ENCODE peak calls at places on chromosome 7, in eight cellular contexts. N is K562, I is upper lobe of left lung, D is ovary, J is SK-N-SH, C is A549, X is tibial nerve, L is sigmoid colon. R is an unnamed sample.
A peak's percentile ranks its signal among the peaks of the same experiment; 100 is the strongest.

GRCh38 chr7:95525503-95525902 is 39.8 kb downstream of the ASB4 start:
- DNase-seq in N (no peak), I (no peak), D (no peak), J (no peak), C (no peak), X (no peak), L (no peak), R (no peak)

GRCh38 chr7:70698219-70698832 is 433.6 kb upstream of the GALNT17 start:
- DNase-seq in N (peak; percentile 52), I (no peak), D (peak; percentile 17), J (peak; percentile 80), C (peak; percentile 55), X (peak; percentile 57), L (no peak), R (no peak)

GRCh38 chr7:151330656-151331055 is 11.0 kb upstream of the NUB1 start:
- DNase-seq in N (no peak), I (no peak), D (no peak), J (no peak), C (no peak), X (no peak), L (no peak), R (no peak)

GRCh38 chr7:43664681-43665080 is 64.6 kb downstream of the COA1 start:
- DNase-seq in N (no peak), I (no peak), D (no peak), J (peak; percentile 56), C (no peak), X (no peak), L (no peak), R (no peak)

GRCh38 chr7:118372530-118372929 is 148.0 kb downstream of the ANKRD7 start:
- DNase-seq in N (peak; percentile 16), I (no peak), D (no peak), J (no peak), C (no peak), X (no peak), L (no peak), R (no peak)

GRCh38 chr7:97018775-97019535 is 5.7 kb downstream of the DLX5 start:
- DNase-seq in N (no peak), I (no peak), D (no peak), J (no peak), C (no peak), X (no peak), L (no peak), R (no peak)

GRCh38 chr7:69651101-69651590 is 52.9 kb downstream of the AUTS2 start:
- DNase-seq in N (no peak), I (no peak), D (no peak), J (no peak), C (no peak), X (no peak), L (no peak), R (no peak)

GRCh38 chr7:94043299-94043698 is 39.1 kb upstream of the BET1 start:
- DNase-seq in N (no peak), I (no peak), D (no peak), J (no peak), C (no peak), X (no peak), L (no peak), R (no peak)

GRCh38 chr7:44261239-44261638 is 60.5 kb downstream of the YKT6 start:
- DNase-seq in N (no peak), I (peak; percentile 64), D (no peak), J (no peak), C (no peak), X (no peak), L (no peak), R (no peak)

GRCh38 chr7:97024209-97025129 is at the start of gene DLX5:
- DNase-seq in N (no peak), I (peak; percentile 84), D (no peak), J (peak; percentile 84), C (peak; percentile 24), X (peak; percentile 39), L (no peak), R (peak; percentile 58)

GRCh38 chr7:156050636-156051569 is 238.6 kb upstream of the SHH start:
- DNase-seq in N (no peak), I (no peak), D (no peak), J (no peak), C (no peak), X (no peak), L (peak; percentile 46), R (peak; percentile 32)

GRCh38 chr7:6181136-6181535 is 91.3 kb downstream of the CYTH3 start:
- DNase-seq in N (no peak), I (no peak), D (no peak), J (no peak), C (no peak), X (no peak), L (no peak), R (no peak)

GRCh38 chr7:35571596-35572240 is 123.2 kb downstream of the HERPUD2 start:
- DNase-seq in N (no peak), I (no peak), D (no peak), J (no peak), C (no peak), X (no peak), L (no peak), R (no peak)

GRCh38 chr7:129041929-129042200 is 13.0 kb downstream of the TNPO3 start:
- DNase-seq in N (no peak), I (no peak), D (no peak), J (no peak), C (no peak), X (no peak), L (no peak), R (no peak)

GRCh38 chr7:28528899-28529298 is 116.6 kb downstream of the CREB5 start:
- DNase-seq in N (no peak), I (no peak), D (no peak), J (no peak), C (no peak), X (no peak), L (no peak), R (no peak)

GRCh38 chr7:41695661-41696322 is 7.1 kb downstream of the INHBA start:
- DNase-seq in N (no peak), I (no peak), D (no peak), J (no peak), C (peak; percentile 14), X (no peak), L (no peak), R (no peak)

GRCh38 chr7:41691286-41691966 is 11.5 kb downstream of the INHBA start:
- DNase-seq in N (no peak), I (no peak), D (no peak), J (no peak), C (no peak), X (no peak), L (no peak), R (no peak)

GRCh38 chr7:41696323-41696916 is 6.5 kb downstream of the INHBA start:
- DNase-seq in N (peak; percentile 43), I (no peak), D (peak; percentile 82), J (peak; percentile 79), C (peak; percentile 61), X (peak; percentile 88), L (peak; percentile 86), R (peak; percentile 80)

GRCh38 chr7:41693150-41693997 is 9.5 kb downstream of the INHBA start:
- DNase-seq in N (no peak), I (no peak), D (no peak), J (peak; percentile 35), C (no peak), X (no peak), L (no peak), R (no peak)

GRCh38 chr7:41694490-41694889 is 8.4 kb downstream of the INHBA start:
- DNase-seq in N (no peak), I (no peak), D (no peak), J (no peak), C (no peak), X (no peak), L (no peak), R (no peak)
- TF ChIP-seq EP300 in N (no peak), I (no peak), D (no peak), J (no peak), C (no peak), X (no peak), L (no peak), R (no peak)

GRCh38 chr7:154177584-154177983 is 125.4 kb downstream of the DPP6 start:
- DNase-seq in N (no peak), I (no peak), D (no peak), J (no peak), C (no peak), X (no peak), L (no peak), R (no peak)
- H3K4me3 ChIP-seq in N (no peak overlapping the region), I (no peak overlapping the region), D (no peak overlapping the region), J (no peak overlapping the region), C (no peak overlapping the region), X (no peak overlapping the region), L (no peak overlapping the region), R (no peak overlapping the region)

GRCh38 chr7:24343614-24344013 is 59.6 kb downstream of the NPY start:
- DNase-seq in N (no peak), I (no peak), D (no peak), J (no peak), C (no peak), X (no peak), L (no peak), R (no peak)

GRCh38 chr7:24346716-24347115 is 62.7 kb downstream of the NPY start:
- DNase-seq in N (no peak), I (no peak), D (no peak), J (no peak), C (no peak), X (no peak), L (no peak), R (no peak)

GRCh38 chr7:24341677-24342076 is 57.7 kb downstream of the NPY start:
- DNase-seq in N (no peak), I (no peak), D (no peak), J (no peak), C (no peak), X (no peak), L (no peak), R (no peak)

GRCh38 chr7:24349339-24349738 is 65.3 kb downstream of the NPY start:
- DNase-seq in N (no peak), I (no peak), D (no peak), J (peak; percentile 12), C (no peak), X (no peak), L (no peak), R (no peak)

GRCh38 chr7:24346129-24346528 is 62.1 kb downstream of the NPY start:
- DNase-seq in N (no peak), I (no peak), D (no peak), J (no peak), C (no peak), X (no peak), L (no peak), R (no peak)
- TF ChIP-seq EP300 in N (no peak), I (no peak), D (no peak), J (no peak), C (no peak), X (no peak), L (no peak), R (no peak)

GRCh38 chr7:22860337-22860736 is 37.7 kb upstream of the TOMM7 start:
- DNase-seq in N (no peak), I (no peak), D (no peak), J (no peak), C (no peak), X (no peak), L (no peak), R (no peak)

GRCh38 chr7:22858274-22858639 is 35.6 kb upstream of the TOMM7 start:
- DNase-seq in N (no peak), I (no peak), D (no peak), J (no peak), C (no peak), X (no peak), L (no peak), R (no peak)

GRCh38 chr7:22860784-22861482 is 38.3 kb upstream of the TOMM7 start:
- DNase-seq in N (peak; percentile 60), I (no peak), D (no peak), J (peak; percentile 42), C (peak; percentile 42), X (no peak), L (no peak), R (no peak)

GRCh38 chr7:22859676-22860290 is 37.1 kb upstream of the TOMM7 start:
- DNase-seq in N (no peak), I (no peak), D (no peak), J (no peak), C (peak; percentile 23), X (no peak), L (no peak), R (no peak)

GRCh38 chr7:22858640-22859561 is 36.3 kb upstream of the TOMM7 start:
- DNase-seq in N (no peak), I (no peak), D (no peak), J (no peak), C (peak; percentile 61), X (no peak), L (no peak), R (no peak)
- H3K4me3 ChIP-seq in N (no peak overlapping the region), I (no peak overlapping the region), D (no peak overlapping the region), J (no peak overlapping the region), C (no peak overlapping the region), X (no peak overlapping the region), L (no peak overlapping the region), R (no peak overlapping the region)